ENCODE peak calls at places on chromosomes 12 and 14, in six cellular contexts. G is A549, E is NB4, J is K562, S is GM12878, N is HepG2. U is an unnamed sample.

GRCh38 chr14:75858375-75858774 is 123.4 kb downstream of the TGFB3 start:
- DNase-seq in G (no peak), E (no peak), J (no peak), S (no peak), N (no peak), U (no peak)

GRCh38 chr14:77086017-77086727 is 11.9 kb upstream of the CIPC start:
- DNase-seq in G (no peak), E (no peak), J (no peak), S (no peak), N (peak), U (no peak)

GRCh38 chr12:128796439-128797118 is 27.2 kb downstream of the SLC15A4 start:
- DNase-seq in G (no peak), E (no peak), J (no peak), S (no peak), N (no peak), U (no peak)

GRCh38 chr14:101507306-101508150 is 53.8 kb upstream of the DIO3 start:
- DNase-seq in G (no peak), E (no peak), J (no peak), S (no peak), N (no peak), U (no peak)

GRCh38 chr14:74963705-74964271 is 8.4 kb upstream of the PGF start:
- DNase-seq in G (no peak), E (no peak), J (no peak), S (no peak), N (no peak), U (no peak)

GRCh38 chr14:36672095-36672494 is 10.4 kb downstream of the PAX9 start:
- DNase-seq in G (no peak), E (no peak), J (no peak), S (no peak), N (no peak), U (no peak)

GRCh38 chr12:45674583-45674982 is 54.9 kb upstream of the ARID2 start:
- DNase-seq in G (no peak), E (no peak), J (no peak), S (no peak), N (no peak), U (peak)

GRCh38 chr14:74401504-74402241 is 24.3 kb downstream of the SYNDIG1L start:
- DNase-seq in G (no peak), E (peak), J (peak), S (peak), N (no peak), U (no peak)

GRCh38 chr14:94054401-94054800 is 26.6 kb downstream of the DDX24 start:
- DNase-seq in G (no peak), E (no peak), J (no peak), S (no peak), N (no peak), U (no peak)
- TF ChIP-seq MYC in G (no peak), E (no peak), J (no peak), S (no peak), N (no peak), U (no peak)

DNA sequence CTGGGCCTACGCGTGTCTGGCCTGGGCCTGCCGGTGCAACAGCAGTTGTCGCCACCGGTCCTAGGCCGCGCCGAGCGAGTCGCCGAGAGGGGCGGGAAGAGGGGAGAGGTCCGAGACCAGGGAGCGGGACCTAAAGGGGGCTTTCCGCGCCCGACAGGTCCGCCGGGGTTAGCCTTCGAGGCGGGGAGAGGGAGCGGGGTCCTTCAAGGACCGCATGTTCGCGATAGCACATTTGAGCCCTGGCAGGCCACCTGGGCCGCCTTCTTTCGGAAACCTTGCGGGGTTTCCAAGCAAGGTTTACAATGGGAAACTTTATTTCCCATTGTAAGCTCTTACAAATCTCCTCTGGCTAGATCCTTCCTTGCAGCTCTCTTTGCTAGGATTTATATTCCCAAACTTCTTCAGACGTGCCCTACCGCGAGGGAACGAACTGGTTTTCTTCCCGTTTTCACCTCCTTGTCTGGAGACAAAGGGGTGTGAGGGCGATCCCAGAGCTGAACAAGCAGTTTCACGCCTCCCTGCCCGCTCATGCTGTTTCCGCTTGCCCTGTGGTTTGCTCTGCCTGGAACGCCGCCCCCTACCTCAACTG is 6.8 kb downstream of the SIX6 start:
- DNase-seq in G (no peak), E (no peak), J (no peak), S (no peak), N (no peak), U (no peak)
- TF ChIP-seq MYC in G (no peak), E (no peak), J (no peak), S (no peak), N (no peak), U (no peak)

GRCh38 chr12:14239350-14239934 is 126.0 kb upstream of the ATF7IP start:
- DNase-seq in G (no peak), E (peak), J (no peak), S (peak), N (peak), U (no peak)

GRCh38 chr12:14240873-14241220 is 124.6 kb upstream of the ATF7IP start:
- DNase-seq in G (no peak), E (no peak), J (no peak), S (no peak), N (no peak), U (no peak)

GRCh38 chr12:14238224-14238792 is 127.2 kb upstream of the ATF7IP start:
- DNase-seq in G (no peak), E (peak), J (no peak), S (no peak), N (no peak), U (peak)

GRCh38 chr12:14243941-14244340 is 121.5 kb upstream of the ATF7IP start:
- DNase-seq in G (no peak), E (no peak), J (no peak), S (no peak), N (no peak), U (no peak)

DNA sequence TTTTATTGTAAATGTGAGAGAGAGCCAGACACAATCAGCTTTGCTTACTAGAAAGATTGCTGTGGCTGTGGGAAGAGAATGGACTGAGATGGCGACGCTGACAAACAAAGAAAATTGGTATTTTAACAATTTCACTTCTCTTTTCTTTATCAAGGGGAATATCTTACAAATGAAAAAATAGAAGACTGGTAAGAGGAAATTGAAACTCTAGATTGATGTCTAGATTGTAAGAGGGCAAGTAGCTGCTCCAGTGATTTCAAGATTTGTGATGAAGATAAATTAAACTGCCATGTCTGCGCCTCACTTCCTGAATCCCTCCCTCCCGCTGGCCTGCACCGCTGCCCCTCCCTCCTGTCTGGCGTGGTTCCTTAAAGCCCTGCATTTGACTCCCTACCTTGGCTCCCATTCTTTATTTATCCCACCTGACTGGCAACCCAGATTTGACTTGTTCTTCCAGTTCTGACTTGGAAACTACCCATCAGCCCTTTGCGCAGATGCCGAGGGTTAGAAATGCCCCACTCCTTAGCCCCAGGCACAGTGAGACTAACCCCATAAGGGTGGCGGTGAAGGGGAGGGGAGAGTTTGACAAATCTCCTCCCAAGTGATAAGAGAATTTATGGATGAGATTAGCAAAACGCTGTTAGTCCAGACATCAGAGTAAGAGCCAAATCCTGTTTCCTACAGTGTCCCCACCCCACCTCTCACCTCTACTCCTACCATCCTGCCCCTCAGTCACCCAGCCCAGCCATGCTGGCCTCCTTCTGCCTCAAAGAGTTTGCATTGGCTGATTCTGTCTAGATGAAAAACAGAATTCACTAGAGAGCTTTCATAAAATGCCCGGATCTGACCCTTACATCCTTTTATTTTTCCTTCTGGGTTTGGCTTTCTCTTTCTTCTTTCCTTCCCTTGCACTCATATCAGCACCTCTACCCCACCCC is 125.3 kb upstream of the ATF7IP start:
- DNase-seq in G (no peak), E (peak), J (no peak), S (peak), N (no peak), U (no peak)
- TF ChIP-seq MYC in G (no peak), E (no peak), J (no peak), S (no peak), N (no peak), U (no peak)

DNA sequence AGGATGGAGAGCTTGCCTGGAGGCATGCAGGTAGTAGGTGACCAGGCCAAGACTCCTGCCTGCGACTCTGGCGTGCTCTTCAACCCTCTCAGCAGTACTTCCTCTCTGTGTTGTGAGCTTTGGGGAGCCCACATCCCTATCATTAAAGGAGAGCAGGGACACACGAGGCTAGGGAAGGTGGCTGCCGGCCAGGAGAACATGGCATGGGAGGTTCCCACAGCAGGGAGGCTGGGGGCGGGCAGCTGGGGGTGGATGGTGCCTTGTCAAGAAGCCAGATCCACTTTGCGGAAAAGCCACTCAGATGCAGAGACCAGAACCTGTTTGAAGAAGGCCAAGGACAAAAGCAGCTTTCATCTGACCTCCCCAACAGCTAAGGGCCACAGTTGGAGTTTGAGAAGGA is 198.6 kb downstream of the BCL11B start:
- DNase-seq in G (no peak), E (peak), J (no peak), S (no peak), N (no peak), U (no peak)
- TF ChIP-seq MYC in G (no peak), E (no peak), J (no peak), S (no peak), N (no peak), U (no peak)

GRCh38 chr12:94149781-94150482 is 1.6 kb downstream of the PLXNC1 start:
- DNase-seq in G (no peak), E (peak), J (no peak), S (no peak), N (no peak), U (no peak)
- TF ChIP-seq MYC in G (no peak), E (no peak), J (no peak), S (no peak), N (no peak), U (no peak)

GRCh38 chr12:4134434-4134762 is 139.2 kb upstream of the CCND2 start:
- DNase-seq in G (no peak), E (no peak), J (no peak), S (no peak), N (no peak), U (no peak)
- TF ChIP-seq MYC in G (no peak), E (no peak), J (no peak), S (no peak), N (no peak), U (no peak)

GRCh38 chr14:95326987-95327386 is 7.3 kb upstream of the CLMN start:
- DNase-seq in G (no peak), E (no peak), J (no peak), S (no peak), N (no peak), U (no peak)

GRCh38 chr14:95327558-95328374 is 8.1 kb upstream of the CLMN start:
- DNase-seq in G (no peak), E (peak), J (no peak), S (peak), N (no peak), U (no peak)

GRCh38 chr14:95330591-95331370 is 11.1 kb upstream of the CLMN start:
- DNase-seq in G (no peak), E (no peak), J (no peak), S (no peak), N (no peak), U (no peak)

GRCh38 chr14:95329941-95330340 is 10.2 kb upstream of the CLMN start:
- DNase-seq in G (no peak), E (no peak), J (no peak), S (no peak), N (no peak), U (no peak)

GRCh38 chr14:95328876-95329503 is 9.3 kb upstream of the CLMN start:
- DNase-seq in G (no peak), E (no peak), J (no peak), S (no peak), N (no peak), U (no peak)
- TF ChIP-seq MYC in G (no peak), E (no peak), J (no peak), S (no peak), N (no peak), U (no peak)

DNA sequence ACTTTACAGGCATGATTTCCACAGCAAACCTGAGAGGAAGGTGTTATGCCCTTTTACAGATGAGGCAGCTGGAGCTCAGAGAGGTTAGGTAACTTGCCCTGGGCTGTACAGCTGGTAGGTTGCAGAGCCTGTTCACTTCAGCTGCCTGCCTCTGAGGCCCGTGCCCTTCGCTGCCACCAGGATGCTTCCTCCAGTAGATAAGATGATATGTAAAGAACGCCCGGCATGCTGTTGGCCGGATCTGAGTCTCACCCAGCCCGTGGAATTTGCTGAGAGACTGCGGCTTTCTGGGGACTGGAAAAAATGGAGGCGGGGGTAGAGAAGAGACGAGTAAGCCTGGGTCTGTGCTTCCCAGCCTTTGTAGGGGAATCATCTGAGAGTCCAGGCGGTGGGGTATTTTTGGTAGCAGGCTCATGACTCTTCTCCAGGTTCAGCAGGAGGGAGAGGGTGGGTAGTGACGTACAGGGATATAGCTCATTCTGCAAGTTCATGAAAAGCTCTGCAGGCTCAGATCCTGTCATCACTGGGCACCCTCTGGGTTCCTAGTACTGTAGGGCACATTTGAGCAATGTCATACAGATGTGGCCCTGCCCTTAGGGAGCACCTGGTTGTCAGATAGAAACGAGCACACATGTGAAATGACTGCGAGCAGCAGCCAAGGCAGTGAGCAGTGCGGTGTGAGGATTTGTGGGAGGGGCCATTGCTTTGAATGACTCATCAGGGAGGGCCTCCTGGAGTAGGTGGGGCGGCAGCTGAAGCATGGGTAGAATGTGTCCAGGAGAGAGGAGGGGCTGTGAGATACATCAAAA is 159.4 kb downstream of the TSPAN9 start:
- DNase-seq in G (peak), E (peak), J (peak), S (no peak), N (peak), U (peak)
- TF ChIP-seq MYC in G (no peak), E (no peak), J (no peak), S (no peak), N (no peak), U (no peak)